ENCODE peak calls at places on chromosomes 7 and 10, in eight cellular contexts. A is GM12892, M is IMR-90, D is transverse colon, B is testis, L is stomach, Z is tibial nerve, P is A549. V is an unnamed sample.

GRCh38 chr10:99484626-99485581 is 47.8 kb upstream of the NKX2-3 start:
- DNase-seq in A (no peak), M (no peak), D (no peak), B (no peak), L (no peak), Z (no peak), P (peak), V (no peak)

GRCh38 chr10:99698504-99699080 is 33.3 kb downstream of the COX15 start:
- DNase-seq in A (no peak), M (no peak), D (no peak), B (no peak), L (no peak), Z (no peak), P (no peak), V (peak)

GRCh38 chr10:60123172-60123571 is 216.8 kb upstream of the CCDC6 start:
- DNase-seq in A (no peak), M (peak), D (no peak), B (no peak), L (no peak), Z (no peak), P (peak), V (no peak)

GRCh38 chr10:17523917-17524316 is 69.5 kb upstream of the ST8SIA6 start:
- DNase-seq in A (no peak), M (no peak), D (peak), B (no peak), L (no peak), Z (no peak), P (peak), V (no peak)

GRCh38 chr10:113497203-113497602 is 55.6 kb upstream of the HABP2 start:
- DNase-seq in A (no peak), M (no peak), D (no peak), B (no peak), L (no peak), Z (no peak), P (no peak), V (no peak)

GRCh38 chr10:15478429-15478828 is 107.3 kb upstream of the FAM171A1 start:
- DNase-seq in A (no peak), M (no peak), D (no peak), B (no peak), L (no peak), Z (no peak), P (no peak), V (no peak)

GRCh38 chr10:36349445-36350063 is 707.5 kb upstream of the FZD8 start:
- DNase-seq in A (no peak), M (peak), D (no peak), B (no peak), L (no peak), Z (no peak), P (no peak), V (no peak)

GRCh38 chr10:112991888-112992491 is 41.9 kb downstream of the TCF7L2 start:
- DNase-seq in A (no peak), M (no peak), D (no peak), B (peak), L (no peak), Z (no peak), P (no peak), V (no peak)

GRCh38 chr7:50359995-50360925 is 55.7 kb downstream of the IKZF1 start:
- DNase-seq in A (no peak), M (no peak), D (peak), B (no peak), L (no peak), Z (no peak), P (no peak), V (peak)

GRCh38 chr7:102203218-102203617 is 83.5 kb upstream of the SH2B2 start:
- DNase-seq in A (no peak), M (no peak), D (no peak), B (no peak), L (no peak), Z (no peak), P (no peak), V (no peak)

GRCh38 chr10:101130984-101131961 is at the start of gene TLX1:
- DNase-seq in A (no peak), M (no peak), D (no peak), B (no peak), L (peak), Z (no peak), P (no peak), V (no peak)

GRCh38 chr7:142808802-142809583 is 38.2 kb downstream of the PRSS2 start:
- DNase-seq in A (peak), M (peak), D (peak), B (no peak), L (peak), Z (no peak), P (no peak), V (peak)

GRCh38 chr7:142298631-142299030 is 40.8 kb upstream of the PRSS58 start:
- DNase-seq in A (no peak), M (no peak), D (no peak), B (no peak), L (no peak), Z (no peak), P (no peak), V (no peak)

GRCh38 chr10:43785252-43785651 is 136.6 kb upstream of the ZNF32 start:
- DNase-seq in A (no peak), M (no peak), D (no peak), B (no peak), L (no peak), Z (no peak), P (peak), V (no peak)

GRCh38 chr10:54559498-54559897 is 241.5 kb downstream of the PCDH15 start:
- DNase-seq in A (no peak), M (peak), D (no peak), B (no peak), L (no peak), Z (no peak), P (no peak), V (no peak)

GRCh38 chr7:2201686-2202360 is 30.9 kb downstream of the MAD1L1 start:
- DNase-seq in A (no peak), M (no peak), D (no peak), B (no peak), L (no peak), Z (no peak), P (no peak), V (no peak)

GRCh38 chr10:28842321-28842720 is 165.0 kb downstream of the BAMBI start:
- DNase-seq in A (no peak), M (peak), D (no peak), B (no peak), L (no peak), Z (no peak), P (peak), V (no peak)

GRCh38 chr10:25176421-25176968 is 1.7 kb downstream of the GPR158 start:
- DNase-seq in A (no peak), M (no peak), D (no peak), B (peak), L (no peak), Z (no peak), P (no peak), V (no peak)

GRCh38 chr10:118991326-118991725 is 38.2 kb upstream of the NANOS1 start:
- DNase-seq in A (no peak), M (no peak), D (no peak), B (no peak), L (no peak), Z (no peak), P (no peak), V (no peak)

GRCh38 chr10:119370046-119370770 is 162.8 kb downstream of the GRK5 start:
- DNase-seq in A (no peak), M (peak), D (no peak), B (no peak), L (no peak), Z (peak), P (no peak), V (no peak)

GRCh38 chr10:18043607-18044006 is 91.9 kb downstream of the SLC39A12 start:
- DNase-seq in A (no peak), M (peak), D (no peak), B (no peak), L (no peak), Z (no peak), P (no peak), V (no peak)

GRCh38 chr10:107034023-107034422 is 130.5 kb downstream of the SORCS1 start:
- DNase-seq in A (no peak), M (no peak), D (no peak), B (no peak), L (no peak), Z (no peak), P (no peak), V (no peak)

GRCh38 chr10:118251791-118252190 is 90.3 kb downstream of the FAM204A start:
- DNase-seq in A (no peak), M (no peak), D (no peak), B (no peak), L (no peak), Z (no peak), P (no peak), V (no peak)

GRCh38 chr10:2037966-2038493 is 300.7 kb upstream of the ADARB2 start:
- DNase-seq in A (no peak), M (no peak), D (no peak), B (no peak), L (no peak), Z (no peak), P (no peak), V (no peak)

GRCh38 chr7:108525327-108525984 is 479 bp downstream of the PNPLA8 start:
- DNase-seq in A (no peak), M (peak), D (no peak), B (peak), L (no peak), Z (no peak), P (peak), V (peak)

GRCh38 chr10:51705774-51706173 is 6.4 kb upstream of the CSTF2T start:
- DNase-seq in A (no peak), M (no peak), D (no peak), B (no peak), L (no peak), Z (no peak), P (no peak), V (no peak)

GRCh38 chr7:142646274-142646895 is 102.9 kb upstream of the PRSS1 start:
- DNase-seq in A (no peak), M (no peak), D (no peak), B (no peak), L (no peak), Z (no peak), P (no peak), V (no peak)

GRCh38 chr7:96993980-96994379 is 11.4 kb upstream of the DLX6 start:
- DNase-seq in A (no peak), M (no peak), D (no peak), B (no peak), L (no peak), Z (no peak), P (no peak), V (no peak)

GRCh38 chr7:99129536-99129935 is 14.4 kb downstream of the SMURF1 start:
- DNase-seq in A (no peak), M (no peak), D (no peak), B (no peak), L (no peak), Z (no peak), P (no peak), V (no peak)

GRCh38 chr7:36409180-36409579 is 19.5 kb downstream of the ANLN start:
- DNase-seq in A (no peak), M (no peak), D (no peak), B (no peak), L (no peak), Z (no peak), P (no peak), V (no peak)

GRCh38 chr10:70672165-70672992 is at the start of gene ADAMTS14:
- DNase-seq in A (peak), M (no peak), D (peak), B (no peak), L (no peak), Z (no peak), P (peak), V (peak)
- TF ChIP-seq POLR2A in A (no peak), M (peak), D (no peak), B (no peak), L (no peak), Z (no peak), P (no peak), V (no peak)

DNA sequence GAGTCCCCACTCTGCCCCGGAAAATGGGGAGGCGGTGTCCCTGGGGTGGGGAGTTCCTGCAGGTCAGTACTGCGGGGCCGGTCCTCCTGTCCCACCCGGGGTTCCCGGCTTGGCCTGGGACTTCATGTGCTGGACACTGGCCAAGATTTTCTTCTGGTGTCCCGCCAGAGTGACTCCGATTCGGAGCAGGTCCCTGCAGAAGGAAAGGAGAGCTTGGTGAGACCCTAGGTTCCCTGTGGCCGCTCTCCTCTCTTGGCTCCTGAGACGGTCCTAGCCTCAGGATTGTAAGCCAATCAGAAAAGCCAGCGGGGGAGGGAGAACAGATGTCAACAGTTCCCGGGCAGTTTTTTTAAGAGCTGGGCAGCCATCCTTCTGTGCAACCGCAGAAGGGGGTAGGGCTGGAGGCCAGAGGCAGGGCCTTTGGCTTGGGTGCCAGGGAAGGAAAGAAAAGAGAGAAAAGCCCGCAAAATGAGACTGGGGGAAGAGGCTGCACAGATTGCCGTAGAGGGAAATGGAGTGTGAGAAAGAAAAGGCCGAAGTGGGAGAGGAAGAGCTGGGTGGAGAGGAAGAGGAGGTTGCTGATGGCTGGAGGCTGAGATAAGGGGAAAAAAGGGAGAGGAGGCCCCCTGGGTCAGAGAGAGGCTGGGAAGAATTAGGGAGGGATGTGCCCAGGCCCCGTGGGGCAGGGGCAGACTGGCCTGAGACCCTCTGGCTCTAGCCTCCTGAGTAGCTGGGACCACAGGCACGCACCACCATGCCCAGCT is 23.7 kb downstream of the EPHB4 start:
- DNase-seq in A (peak), M (peak), D (peak), B (peak), L (peak), Z (peak), P (peak), V (peak)
- TF ChIP-seq POLR2A in A (peak), M (no peak), D (no peak), B (no peak), L (no peak), Z (no peak), P (no peak), V (peak)

GRCh38 chr7:56081626-56082340 is 11.0 kb downstream of the PHKG1 start:
- DNase-seq in A (no peak), M (no peak), D (no peak), B (no peak), L (no peak), Z (no peak), P (no peak), V (no peak)
- TF ChIP-seq POLR2A in A (no peak), M (no peak), D (no peak), B (no peak), L (no peak), Z (no peak), P (no peak), V (no peak)

DNA sequence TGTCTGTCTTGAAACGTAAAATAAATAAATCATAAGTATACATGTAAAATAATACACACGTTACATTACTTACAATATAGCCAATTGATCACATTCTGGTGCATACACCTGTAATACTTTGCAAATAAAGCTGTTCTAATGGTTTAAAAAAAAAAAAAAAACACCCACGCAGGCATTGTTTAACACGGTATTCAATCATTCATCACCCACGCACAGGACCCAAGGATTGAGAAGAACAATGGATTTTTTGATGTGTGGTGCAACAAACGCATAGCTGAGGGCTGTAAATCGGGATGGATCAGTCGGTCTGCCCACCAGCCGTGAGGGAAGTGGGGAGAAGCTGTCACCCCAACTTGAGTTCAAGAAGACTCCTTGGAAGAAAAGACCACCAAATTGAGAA is 8.7 kb downstream of the PITRM1 start:
- DNase-seq in A (no peak), M (no peak), D (no peak), B (no peak), L (no peak), Z (no peak), P (no peak), V (no peak)
- TF ChIP-seq POLR2A in A (no peak), M (no peak), D (no peak), B (no peak), L (no peak), Z (no peak), P (no peak), V (no peak)

GRCh38 chr7:42237162-42237821 is at the start of gene GLI3:
- DNase-seq in A (peak), M (peak), D (peak), B (peak), L (peak), Z (peak), P (peak), V (no peak)
- TF ChIP-seq POLR2A in A (no peak), M (peak), D (peak), B (no peak), L (no peak), Z (peak), P (no peak), V (no peak)

GRCh38 chr7:73770002-73770859 is at the start of gene CLDN3:
- DNase-seq in A (no peak), M (no peak), D (peak), B (peak), L (peak), Z (no peak), P (peak), V (peak)

GRCh38 chr7:73766556-73767229 is 3.4 kb downstream of the CLDN3 start:
- DNase-seq in A (no peak), M (no peak), D (peak), B (no peak), L (no peak), Z (no peak), P (no peak), V (no peak)

GRCh38 chr7:73770860-73771665 is 993 bp upstream of the CLDN3 start:
- DNase-seq in A (no peak), M (no peak), D (no peak), B (no peak), L (no peak), Z (no peak), P (no peak), V (no peak)

GRCh38 chr7:73769481-73770001 is 529 bp downstream of the CLDN3 start:
- DNase-seq in A (no peak), M (no peak), D (no peak), B (no peak), L (no peak), Z (no peak), P (no peak), V (no peak)

GRCh38 chr7:73768661-73769480 is 1.2 kb downstream of the CLDN3 start:
- DNase-seq in A (no peak), M (no peak), D (no peak), B (no peak), L (no peak), Z (no peak), P (no peak), V (no peak)
- TF ChIP-seq POLR2A in A (no peak), M (no peak), D (no peak), B (no peak), L (no peak), Z (no peak), P (no peak), V (no peak)

GRCh38 chr10:56360967-56361841 is at the start of gene ZWINT:
- DNase-seq in A (peak), M (peak), D (peak), B (peak), L (peak), Z (peak), P (peak), V (peak)
- TF ChIP-seq POLR2A in A (peak), M (peak), D (peak), B (no peak), L (no peak), Z (peak), P (peak), V (peak)

GRCh38 chr7:64559206-64559605 is 3.7 kb downstream of the ZNF680 start:
- DNase-seq in A (no peak), M (no peak), D (no peak), B (peak), L (no peak), Z (no peak), P (peak), V (no peak)

GRCh38 chr7:64558323-64558705 is 4.6 kb downstream of the ZNF680 start:
- DNase-seq in A (no peak), M (no peak), D (no peak), B (no peak), L (no peak), Z (no peak), P (no peak), V (no peak)

GRCh38 chr7:64558781-64559180 is 4.1 kb downstream of the ZNF680 start:
- DNase-seq in A (no peak), M (no peak), D (no peak), B (no peak), L (no peak), Z (no peak), P (no peak), V (no peak)

GRCh38 chr7:64562246-64562620 is 638 bp downstream of the ZNF680 start:
- DNase-seq in A (no peak), M (no peak), D (no peak), B (no peak), L (no peak), Z (no peak), P (peak), V (no peak)

GRCh38 chr7:64562621-64563275 is at the start of gene ZNF680:
- DNase-seq in A (peak), M (peak), D (peak), B (peak), L (peak), Z (peak), P (peak), V (peak)
- TF ChIP-seq POLR2A in A (peak), M (peak), D (peak), B (no peak), L (peak), Z (peak), P (peak), V (peak)

GRCh38 chr7:152465118-152465387 is 29.2 kb upstream of the KMT2C start:
- DNase-seq in A (no peak), M (no peak), D (no peak), B (no peak), L (no peak), Z (no peak), P (no peak), V (no peak)

GRCh38 chr7:152459724-152460251 is 24.0 kb upstream of the KMT2C start:
- DNase-seq in A (no peak), M (peak), D (peak), B (peak), L (no peak), Z (no peak), P (no peak), V (peak)

GRCh38 chr7:152464312-152465117 is 28.7 kb upstream of the KMT2C start:
- DNase-seq in A (peak), M (peak), D (peak), B (peak), L (peak), Z (peak), P (peak), V (peak)

GRCh38 chr7:152463714-152464311 is 28.0 kb upstream of the KMT2C start:
- DNase-seq in A (peak), M (peak), D (peak), B (peak), L (peak), Z (peak), P (peak), V (peak)

DNA sequence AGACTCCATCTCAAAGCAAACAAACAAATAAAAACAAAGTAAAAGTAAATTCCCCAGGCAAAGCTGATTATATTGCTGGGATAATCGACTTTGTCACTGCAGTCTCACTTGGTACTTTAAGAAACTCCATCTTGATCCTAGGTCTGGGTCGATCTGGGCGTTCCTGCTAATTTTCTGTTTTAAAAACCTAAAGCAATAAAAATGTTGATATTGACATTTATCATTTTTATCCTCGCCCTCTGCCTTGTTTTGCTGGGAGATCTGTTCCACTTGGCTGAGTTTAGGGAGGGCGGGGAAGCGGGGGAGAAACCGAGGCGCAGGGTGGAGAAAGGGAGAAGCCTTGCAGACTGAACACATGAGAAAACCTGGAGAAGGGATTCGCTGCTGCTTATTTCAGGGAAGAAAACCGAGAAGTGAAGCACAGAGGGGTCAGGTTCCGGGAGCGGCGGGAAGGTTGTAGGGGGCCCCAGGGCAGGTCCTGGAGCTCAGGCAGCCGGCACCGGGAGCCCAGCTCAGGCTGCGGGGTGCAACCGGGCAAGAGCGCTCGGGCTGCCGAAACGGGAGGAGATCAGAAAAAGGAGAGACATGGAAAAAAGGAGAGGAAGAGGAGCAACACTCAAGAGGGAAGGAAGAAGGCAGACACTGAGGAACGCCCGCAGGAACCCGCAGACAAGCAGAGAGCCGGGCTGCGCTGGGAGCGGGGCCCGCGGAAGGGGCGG is 27.4 kb upstream of the KMT2C start:
- DNase-seq in A (no peak), M (peak), D (no peak), B (peak), L (no peak), Z (no peak), P (no peak), V (peak)
- TF ChIP-seq POLR2A in A (no peak), M (no peak), D (peak), B (peak), L (peak), Z (peak), P (peak), V (no peak)

V was measured in erythroblast.